ENCODE peak calls at places on chromosomes 16 and 17, in five cellular contexts. One of them, this sample, is unnamed.

GRCh38 chr17:63550816-63551639 is 751 bp downstream of the DCAF7 start:
- DNase-seq in H1: no peak
- DNase-seq in K562: peak; percentile 34
- DNase-seq in WTC11: no peak
- DNase-seq in HepG2: peak; percentile 66
- DNase-seq in this sample: peak; percentile 49

GRCh38 chr17:58913552-58913951 is 157.9 kb downstream of the PPM1E start:
- DNase-seq in H1: no peak
- DNase-seq in K562: no peak
- DNase-seq in WTC11: no peak
- DNase-seq in HepG2: no peak
- DNase-seq in this sample: no peak

GRCh38 chr16:70437017-70437581 is 1.8 kb downstream of the ST3GAL2 start:
- DNase-seq in H1: peak; percentile 70
- DNase-seq in K562: peak; percentile 64
- DNase-seq in WTC11: peak; percentile 68
- DNase-seq in HepG2: peak; percentile 57
- DNase-seq in this sample: no peak

GRCh38 chr16:11098601-11099377 is 154.4 kb downstream of the CLEC16A start:
- DNase-seq in H1: no peak
- DNase-seq in K562: no peak
- DNase-seq in WTC11: no peak
- DNase-seq in HepG2: no peak
- DNase-seq in this sample: no peak

GRCh38 chr16:15961060-15961511 is 11.7 kb downstream of the ABCC1 start:
- DNase-seq in H1: no peak
- DNase-seq in K562: no peak
- DNase-seq in WTC11: no peak
- DNase-seq in HepG2: no peak
- DNase-seq in this sample: no peak

GRCh38 chr16:19138601-19139000 is 24.8 kb downstream of the ITPRIPL2 start:
- DNase-seq in H1: no peak
- DNase-seq in K562: no peak
- DNase-seq in WTC11: no peak
- DNase-seq in HepG2: no peak
- DNase-seq in this sample: peak; percentile 60

GRCh38 chr16:24141917-24142316 is 114.2 kb upstream of the CACNG3 start:
- DNase-seq in H1: no peak
- DNase-seq in K562: no peak
- DNase-seq in WTC11: no peak
- DNase-seq in HepG2: no peak
- DNase-seq in this sample: no peak

GRCh38 chr16:8905168-8905762 is 23.1 kb downstream of the LITAFD start:
- DNase-seq in H1: no peak
- DNase-seq in K562: no peak
- DNase-seq in WTC11: no peak
- DNase-seq in HepG2: peak; percentile 59
- DNase-seq in this sample: peak; percentile 69

GRCh38 chr16:60945225-60945624 is 1091.0 kb downstream of the CDH8 start:
- DNase-seq in H1: peak; percentile 1
- DNase-seq in K562: peak; percentile 26
- DNase-seq in WTC11: peak; percentile 60
- DNase-seq in HepG2: peak; percentile 5
- DNase-seq in this sample: no peak

GRCh38 chr17:58282442-58282841 is 1.7 kb upstream of the MPO start:
- DNase-seq in H1: no peak
- DNase-seq in K562: peak; percentile 6
- DNase-seq in WTC11: no peak
- DNase-seq in HepG2: no peak
- DNase-seq in this sample: no peak

GRCh38 chr16:19898166-19898565 is 13.5 kb upstream of the GPRC5B start:
- DNase-seq in H1: no peak
- DNase-seq in K562: no peak
- DNase-seq in WTC11: no peak
- DNase-seq in HepG2: no peak
- DNase-seq in this sample: no peak

GRCh38 chr16:13919330-13919682 is 648 bp upstream of the ERCC4 start:
- DNase-seq in H1: no peak
- DNase-seq in K562: peak; percentile 57
- DNase-seq in WTC11: no peak
- DNase-seq in HepG2: peak; percentile 70
- DNase-seq in this sample: peak; percentile 40

GRCh38 chr16:84312783-84313382 is 18.2 kb downstream of the WFDC1 start:
- DNase-seq in H1: peak; percentile 58
- DNase-seq in K562: no peak
- DNase-seq in WTC11: peak; percentile 81
- DNase-seq in HepG2: no peak
- DNase-seq in this sample: no peak

GRCh38 chr17:82149401-82150099 is 51.5 kb upstream of the FASN start:
- DNase-seq in H1: no peak
- DNase-seq in K562: no peak
- DNase-seq in WTC11: no peak
- DNase-seq in HepG2: no peak
- DNase-seq in this sample: no peak

DNA sequence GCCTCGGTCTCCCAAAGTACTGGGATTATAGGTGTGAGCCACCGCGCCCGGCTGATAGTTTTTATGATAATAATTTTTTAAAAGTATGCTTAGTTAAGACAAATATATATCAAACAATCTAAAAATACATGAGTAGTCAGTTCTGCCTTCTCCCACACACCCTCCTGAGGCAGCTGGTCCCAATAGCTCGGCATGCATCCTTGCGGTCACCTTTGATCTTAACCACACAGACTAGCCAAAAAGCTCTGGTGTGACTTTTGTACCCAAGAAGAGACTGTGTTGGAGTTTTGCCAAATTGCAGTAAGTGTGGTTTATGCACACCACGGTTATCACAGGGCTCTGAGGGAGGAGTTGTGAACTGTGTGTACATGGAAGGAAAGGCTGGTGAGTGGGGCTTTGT is 25.6 kb downstream of the ATP6V0A1 start:
- DNase-seq in H1: no peak
- DNase-seq in K562: no peak
- DNase-seq in WTC11: no peak
- DNase-seq in HepG2: peak; percentile 99
- DNase-seq in this sample: no peak
- TF ChIP-seq JUN in H1: no peak
- TF ChIP-seq JUN in K562: no peak
- TF ChIP-seq JUN in WTC11: no peak
- TF ChIP-seq JUN in HepG2: peak; percentile 39
- TF ChIP-seq JUN in this sample: no peak

GRCh38 chr17:80789356-80789902 is 202.2 kb upstream of the CHMP6 start:
- DNase-seq in H1: no peak
- DNase-seq in K562: no peak
- DNase-seq in WTC11: no peak
- DNase-seq in HepG2: no peak
- DNase-seq in this sample: peak; percentile 57
- TF ChIP-seq JUN in H1: no peak
- TF ChIP-seq JUN in K562: no peak
- TF ChIP-seq JUN in WTC11: no peak
- TF ChIP-seq JUN in HepG2: no peak
- TF ChIP-seq JUN in this sample: no peak

GRCh38 chr16:86256995-86257394 is 253.3 kb upstream of the FOXF1 start:
- DNase-seq in H1: no peak
- DNase-seq in K562: no peak
- DNase-seq in WTC11: no peak
- DNase-seq in HepG2: no peak
- DNase-seq in this sample: no peak

GRCh38 chr16:86257546-86257945 is 252.8 kb upstream of the FOXF1 start:
- DNase-seq in H1: no peak
- DNase-seq in K562: no peak
- DNase-seq in WTC11: no peak
- DNase-seq in HepG2: no peak
- DNase-seq in this sample: no peak

GRCh38 chr16:86258713-86259112 is 251.6 kb upstream of the FOXF1 start:
- DNase-seq in H1: no peak
- DNase-seq in K562: no peak
- DNase-seq in WTC11: no peak
- DNase-seq in HepG2: no peak
- DNase-seq in this sample: no peak

GRCh38 chr16:86259499-86259898 is 250.8 kb upstream of the FOXF1 start:
- DNase-seq in H1: no peak
- DNase-seq in K562: no peak
- DNase-seq in WTC11: no peak
- DNase-seq in HepG2: no peak
- DNase-seq in this sample: no peak

DNA sequence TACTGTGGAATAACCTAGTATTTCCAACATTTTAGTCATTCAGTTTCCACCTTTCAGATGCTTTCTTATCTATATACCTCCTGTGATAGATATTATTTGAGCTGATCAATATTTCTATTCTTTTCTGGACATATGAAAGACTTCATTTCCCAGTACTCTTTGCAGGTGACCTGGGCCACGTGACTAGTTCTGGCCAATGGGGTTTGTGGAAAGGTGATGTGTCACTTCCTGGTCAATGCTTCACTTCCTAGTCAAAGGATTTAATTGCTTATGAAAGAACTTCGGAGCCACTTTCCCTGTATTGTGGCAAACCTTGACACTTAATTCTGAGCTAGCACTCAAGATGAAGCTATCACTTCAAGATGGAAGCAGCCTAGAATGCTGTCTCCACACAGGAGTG is 248.9 kb upstream of the FOXF1 start:
- DNase-seq in H1: no peak
- DNase-seq in K562: peak; percentile 90
- DNase-seq in WTC11: no peak
- DNase-seq in HepG2: no peak
- DNase-seq in this sample: no peak
- TF ChIP-seq JUN in H1: no peak
- TF ChIP-seq JUN in K562: no peak
- TF ChIP-seq JUN in WTC11: no peak
- TF ChIP-seq JUN in HepG2: no peak
- TF ChIP-seq JUN in this sample: no peak

GRCh38 chr17:17406225-17406624 is 70.6 kb upstream of the MED9 start:
- DNase-seq in H1: no peak
- DNase-seq in K562: no peak
- DNase-seq in WTC11: no peak
- DNase-seq in HepG2: peak; percentile 79
- DNase-seq in this sample: no peak

GRCh38 chr17:17412331-17412730 is 64.5 kb upstream of the MED9 start:
- DNase-seq in H1: no peak
- DNase-seq in K562: no peak
- DNase-seq in WTC11: no peak
- DNase-seq in HepG2: no peak
- DNase-seq in this sample: no peak

GRCh38 chr17:17411692-17412091 is 65.1 kb upstream of the MED9 start:
- DNase-seq in H1: no peak
- DNase-seq in K562: no peak
- DNase-seq in WTC11: no peak
- DNase-seq in HepG2: no peak
- DNase-seq in this sample: no peak

GRCh38 chr17:17403899-17404576 is 72.8 kb upstream of the MED9 start:
- DNase-seq in H1: no peak
- DNase-seq in K562: no peak
- DNase-seq in WTC11: no peak
- DNase-seq in HepG2: no peak
- DNase-seq in this sample: no peak

GRCh38 chr17:17408236-17408794 is 68.5 kb upstream of the MED9 start:
- DNase-seq in H1: no peak
- DNase-seq in K562: no peak
- DNase-seq in WTC11: no peak
- DNase-seq in HepG2: peak; percentile 70
- DNase-seq in this sample: no peak
- TF ChIP-seq JUN in H1: no peak
- TF ChIP-seq JUN in K562: no peak
- TF ChIP-seq JUN in WTC11: no peak
- TF ChIP-seq JUN in HepG2: no peak
- TF ChIP-seq JUN in this sample: no peak

GRCh38 chr17:12053552-12053951 is 32.9 kb downstream of the MAP2K4 start:
- DNase-seq in H1: no peak
- DNase-seq in K562: peak; percentile 8
- DNase-seq in WTC11: no peak
- DNase-seq in HepG2: no peak
- DNase-seq in this sample: no peak
- TF ChIP-seq JUN in H1: no peak
- TF ChIP-seq JUN in K562: no peak
- TF ChIP-seq JUN in WTC11: no peak
- TF ChIP-seq JUN in HepG2: no peak
- TF ChIP-seq JUN in this sample: no peak

GRCh38 chr17:44084921-44085320 is 14.4 kb downstream of the G6PC3 start:
- DNase-seq in H1: no peak
- DNase-seq in K562: no peak
- DNase-seq in WTC11: no peak
- DNase-seq in HepG2: no peak
- DNase-seq in this sample: no peak

GRCh38 chr17:44081681-44082080 is 11.1 kb downstream of the G6PC3 start:
- DNase-seq in H1: no peak
- DNase-seq in K562: no peak
- DNase-seq in WTC11: no peak
- DNase-seq in HepG2: no peak
- DNase-seq in this sample: no peak

GRCh38 chr17:44083250-44083849 is 12.8 kb downstream of the G6PC3 start:
- DNase-seq in H1: no peak
- DNase-seq in K562: no peak
- DNase-seq in WTC11: peak; percentile 26
- DNase-seq in HepG2: peak; percentile 88
- DNase-seq in this sample: peak; percentile 87

GRCh38 chr17:44082206-44082605 is 11.7 kb downstream of the G6PC3 start:
- DNase-seq in H1: no peak
- DNase-seq in K562: no peak
- DNase-seq in WTC11: no peak
- DNase-seq in HepG2: no peak
- DNase-seq in this sample: no peak

DNA sequence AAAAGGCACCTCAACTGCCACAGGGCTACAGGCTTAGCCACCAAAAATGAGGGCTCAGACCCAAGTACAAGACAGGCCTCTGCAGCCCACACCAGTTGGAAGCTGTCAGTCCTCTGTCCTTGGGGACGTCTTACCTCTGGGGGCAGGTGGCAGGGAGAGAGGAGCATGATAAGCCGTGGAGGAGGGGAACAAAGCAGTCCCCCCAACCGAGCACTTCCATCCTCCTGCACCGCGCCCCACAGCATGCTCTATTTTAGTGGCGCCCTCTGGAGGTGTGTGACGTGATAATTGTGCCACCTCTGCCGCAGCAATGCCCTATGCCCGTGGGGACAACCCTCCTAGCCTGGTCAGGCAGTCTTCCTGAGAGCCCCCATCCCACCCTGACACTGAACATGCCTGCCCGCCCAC is 13.6 kb downstream of the G6PC3 start:
- DNase-seq in H1: no peak
- DNase-seq in K562: peak; percentile 52
- DNase-seq in WTC11: peak; percentile 69
- DNase-seq in HepG2: no peak
- DNase-seq in this sample: no peak
- TF ChIP-seq JUN in H1: no peak
- TF ChIP-seq JUN in K562: no peak
- TF ChIP-seq JUN in WTC11: no peak
- TF ChIP-seq JUN in HepG2: no peak
- TF ChIP-seq JUN in this sample: no peak

This sample was measured in A549.